ENCODE peak calls at places on chromosomes 12 and 14, in eight cellular contexts. Z, W, X, U, R, T, E and O are unnamed samples. For H3K9me3, the result is how much of the 10 kb centered on the place peaks cover.

GRCh38 chr14:90444077-90444696 is 47.4 kb downstream of the CALM1 start:
- DNase-seq in Z (no peak), W (no peak), X (no peak), U (no peak), R (peak), T (no peak), E (no peak), O (no peak)

GRCh38 chr12:41701943-41702601 is 442.6 kb downstream of the GXYLT1 start:
- DNase-seq in Z (no peak), W (no peak), X (no peak), U (no peak), R (no peak), T (no peak), E (no peak), O (no peak)

GRCh38 chr14:91872011-91872476 is 4.7 kb upstream of the TC2N start:
- DNase-seq in Z (no peak), W (no peak), X (no peak), U (no peak), R (no peak), T (peak), E (no peak), O (no peak)

GRCh38 chr12:95386056-95386455 is 87.9 kb upstream of the METAP2 start:
- DNase-seq in Z (no peak), W (no peak), X (no peak), U (no peak), R (no peak), T (no peak), E (no peak), O (no peak)

GRCh38 chr14:76597387-76597786 is 163.9 kb upstream of the VASH1 start:
- DNase-seq in Z (peak), W (no peak), X (no peak), U (no peak), R (no peak), T (no peak), E (no peak), O (no peak)

GRCh38 chr12:96908170-96908675 is 1.2 kb downstream of the NEDD1 start:
- DNase-seq in Z (no peak), W (no peak), X (no peak), U (no peak), R (no peak), T (no peak), E (no peak), O (no peak)

GRCh38 chr14:88225721-88226120 is 97.3 kb downstream of the KCNK10 start:
- DNase-seq in Z (no peak), W (no peak), X (no peak), U (no peak), R (no peak), T (no peak), E (no peak), O (no peak)

GRCh38 chr12:52313926-52314325 is 7.3 kb downstream of the KRT83 start:
- DNase-seq in Z (no peak), W (no peak), X (no peak), U (no peak), R (no peak), T (no peak), E (no peak), O (no peak)

GRCh38 chr14:50773632-50774541 is 57.1 kb downstream of the NIN start:
- DNase-seq in Z (peak), W (peak), X (no peak), U (peak), R (peak), T (peak), E (peak), O (no peak)

GRCh38 chr14:100313464-100314230 is 7.4 kb upstream of the SLC25A29 start:
- DNase-seq in Z (no peak), W (no peak), X (no peak), U (no peak), R (peak), T (no peak), E (no peak), O (no peak)

GRCh38 chr14:101027291-101027690 is 123.8 kb upstream of the RTL1 start:
- DNase-seq in Z (no peak), W (no peak), X (no peak), U (no peak), R (no peak), T (no peak), E (no peak), O (no peak)

GRCh38 chr14:90739318-90740077 is 76.7 kb downstream of the TTC7B start:
- DNase-seq in Z (no peak), W (no peak), X (no peak), U (no peak), R (no peak), T (no peak), E (no peak), O (no peak)

GRCh38 chr12:69240625-69240984 is 1.2 kb downstream of the CPSF6 start:
- DNase-seq in Z (no peak), W (no peak), X (no peak), U (no peak), R (no peak), T (no peak), E (no peak), O (no peak)

GRCh38 chr12:83537428-83538053 is 850.8 kb downstream of the TMTC2 start:
- DNase-seq in Z (no peak), W (no peak), X (no peak), U (no peak), R (no peak), T (no peak), E (no peak), O (no peak)

GRCh38 chr12:63955831-63956685 is 111.6 kb downstream of the SRGAP1 start:
- DNase-seq in Z (no peak), W (no peak), X (no peak), U (no peak), R (peak), T (no peak), E (no peak), O (no peak)

GRCh38 chr14:99612737-99613330 is 8.8 kb upstream of the CCDC85C start:
- DNase-seq in Z (no peak), W (no peak), X (no peak), U (no peak), R (no peak), T (no peak), E (no peak), O (no peak)

GRCh38 chr12:3686463-3686862 is 66.4 kb downstream of the CRACR2A start:
- DNase-seq in Z (no peak), W (no peak), X (no peak), U (no peak), R (no peak), T (no peak), E (no peak), O (no peak)

GRCh38 chr12:105993766-105994165 is 145.0 kb downstream of the NUAK1 start:
- DNase-seq in Z (no peak), W (no peak), X (no peak), U (no peak), R (no peak), T (no peak), E (no peak), O (no peak)

DNA sequence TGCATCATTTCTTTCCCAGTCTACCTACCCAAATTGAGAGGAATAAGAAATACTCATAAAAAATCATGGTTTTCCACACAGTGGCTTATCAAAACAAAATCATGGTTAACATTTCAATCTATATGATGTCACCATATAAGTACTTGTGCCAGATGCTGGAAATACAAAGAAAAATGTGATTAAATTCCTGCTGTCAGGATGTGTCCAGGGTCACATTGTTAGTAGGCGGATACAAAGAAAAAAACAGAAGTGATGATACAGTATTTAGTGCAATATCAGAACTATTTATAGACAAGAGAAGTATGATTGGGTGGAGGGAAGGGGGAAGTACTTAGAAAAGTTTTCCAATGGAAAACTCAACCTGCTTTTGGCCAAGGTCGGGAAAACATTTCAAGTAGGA is 47.0 kb upstream of the OR6J1 start:
- DNase-seq in Z (no peak), W (no peak), X (no peak), U (no peak), R (no peak), T (no peak), E (no peak), O (no peak)
- TF ChIP-seq POLR2AphosphoS5 in Z (no peak), W (no peak), X (no peak), U (no peak), R (no peak), T (no peak), E (no peak), O (no peak)

GRCh38 chr14:60206837-60207533 is 41.8 kb upstream of the DHRS7 start:
- DNase-seq in Z (no peak), W (no peak), X (no peak), U (no peak), R (no peak), T (no peak), E (no peak), O (no peak)
- H3K9me3 ChIP-seq in Z (under half), W (under half), X (under half), U (under half), R (under half), T (under half), E (under half), O (under half)

GRCh38 chr12:120538281-120539156 is 4.4 kb downstream of the RNF10 start:
- DNase-seq in Z (peak), W (no peak), X (no peak), U (no peak), R (no peak), T (peak), E (no peak), O (no peak)
- TF ChIP-seq POLR2AphosphoS5 in Z (peak), W (no peak), X (no peak), U (no peak), R (peak), T (peak), E (no peak), O (peak)

DNA sequence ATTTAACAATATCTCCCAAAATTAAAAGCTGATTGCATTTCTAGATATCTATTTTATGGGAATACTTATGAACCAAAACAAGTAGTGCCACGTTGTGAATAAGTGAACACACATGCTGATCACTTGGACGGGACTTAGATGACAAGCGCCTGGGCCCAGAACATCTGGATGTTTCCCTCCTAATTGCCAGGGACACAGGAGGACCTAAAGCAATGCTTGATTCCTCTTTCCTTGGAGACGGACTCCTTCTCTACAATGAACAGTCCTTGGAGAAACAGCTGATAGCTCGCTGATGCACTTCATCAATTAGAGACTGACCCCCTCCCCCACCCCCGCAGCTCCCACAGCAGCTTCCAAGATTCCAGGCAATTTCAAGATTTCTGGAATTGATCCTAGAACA is 86.4 kb downstream of the ST8SIA1 start:
- DNase-seq in Z (no peak), W (no peak), X (no peak), U (no peak), R (no peak), T (no peak), E (no peak), O (no peak)
- H3K9me3 ChIP-seq in Z (under half), W (under half), X (under half), U (under half), R (under half), T (under half), E (under half), O (under half)

GRCh38 chr12:74889563-74890236 is 319.9 kb downstream of the KCNC2 start:
- DNase-seq in Z (no peak), W (no peak), X (peak), U (no peak), R (no peak), T (no peak), E (no peak), O (no peak)
- TF ChIP-seq POLR2AphosphoS5 in Z (no peak), W (no peak), X (no peak), U (no peak), R (no peak), T (no peak), E (no peak), O (no peak)

GRCh38 chr14:26123459-26123858 is 474.4 kb downstream of the NOVA1 start:
- DNase-seq in Z (no peak), W (no peak), X (no peak), U (no peak), R (no peak), T (no peak), E (no peak), O (no peak)
- H3K9me3 ChIP-seq in Z (under half), W (under half), X (under half), U (under half), R (under half), T (under half), E (under half), O (under half)